ENCODE peak calls at places on chromosome 5, in five cellular contexts. F is natural killer cell, X is H9, I is GM10248, C is A673. T is an unnamed sample.

GRCh38 chr5:73770601-73771025 is 144.6 kb downstream of the ARHGEF28 start:
- DNase-seq in C (no peak), F (no peak), X (no peak), I (no peak), T (no peak)

GRCh38 chr5:136200761-136201160 is 7.8 kb upstream of the SMIM32 start:
- DNase-seq in C (no peak), I (no peak), F (no peak), X (no peak), T (no peak)

GRCh38 chr5:118554991-118555390 is 433.4 kb downstream of the DTWD2 start:
- DNase-seq in F (no peak), I (no peak), X (no peak), C (no peak), T (no peak)

GRCh38 chr5:164013077-164013670 is 507.8 kb downstream of the MAT2B start:
- DNase-seq in F (peak), I (peak), X (peak), C (peak), T (peak)

GRCh38 chr5:74042559-74043357 is 416.8 kb downstream of the ARHGEF28 start:
- DNase-seq in I (no peak), C (no peak), X (no peak), F (no peak), T (no peak)

GRCh38 chr5:59999056-59999455 is 105.5 kb upstream of the PDE4D start:
- DNase-seq in X (no peak), I (no peak), C (no peak), F (no peak), T (no peak)

GRCh38 chr5:159324097-159324760 is 6.1 kb downstream of the IL12B start:
- DNase-seq in C (no peak), I (no peak), F (no peak), X (no peak), T (no peak)

GRCh38 chr5:112636288-112636731 is 101.4 kb upstream of the APC start:
- DNase-seq in X (no peak), F (no peak), I (no peak), C (no peak), T (no peak)

GRCh38 chr5:139022528-139022927 is 147.4 kb upstream of the LRRTM2 start:
- DNase-seq in F (no peak), C (no peak), I (no peak), X (no peak), T (no peak)

GRCh38 chr5:14380712-14381111 is 200.9 kb upstream of the OTULINL start:
- DNase-seq in X (no peak), F (no peak), C (no peak), I (no peak), T (no peak)

GRCh38 chr5:170606939-170607338 is 103.1 kb downstream of the KCNIP1 start:
- DNase-seq in F (no peak), X (no peak), C (peak), I (no peak), T (no peak)

GRCh38 chr5:170601608-170602007 is 97.8 kb downstream of the KCNIP1 start:
- DNase-seq in F (no peak), C (no peak), I (no peak), X (no peak), T (no peak)

GRCh38 chr5:170603101-170603500 is 99.3 kb downstream of the KCNIP1 start:
- DNase-seq in C (no peak), I (no peak), F (no peak), X (no peak), T (no peak)

GRCh38 chr5:170597876-170598275 is 94.1 kb downstream of the KCNIP1 start:
- DNase-seq in I (no peak), C (no peak), X (no peak), F (no peak), T (no peak)

GRCh38 chr5:170603578-170604565 is 100.1 kb downstream of the KCNIP1 start:
- DNase-seq in F (no peak), C (peak), I (peak), X (peak), T (no peak)
- TF ChIP-seq CTCF in F (no peak), C (peak), I (peak), X (peak), T (peak)

GRCh38 chr5:53971566-53971965 is 338.8 kb downstream of the ARL15 start:
- DNase-seq in I (no peak), C (no peak), F (no peak), X (no peak), T (no peak)

GRCh38 chr5:53971096-53971495 is 339.3 kb downstream of the ARL15 start:
- DNase-seq in C (no peak), X (no peak), F (no peak), I (no peak), T (no peak)

GRCh38 chr5:53969331-53969730 is 341.0 kb downstream of the ARL15 start:
- DNase-seq in X (no peak), I (no peak), F (no peak), C (no peak), T (no peak)

GRCh38 chr5:53972314-53972713 is 338.1 kb downstream of the ARL15 start:
- DNase-seq in F (no peak), I (no peak), C (no peak), X (no peak), T (no peak)

GRCh38 chr5:53970510-53970909 is 339.9 kb downstream of the ARL15 start:
- DNase-seq in I (no peak), C (no peak), F (no peak), X (no peak), T (no peak)
- TF ChIP-seq CTCF in I (no peak), C (no peak), F (no peak), X (no peak), T (no peak)

GRCh38 chr5:150473673-150474358 is 24.3 kb upstream of the RPS14 start:
- DNase-seq in I (no peak), X (peak), C (no peak), F (no peak), T (no peak)
- TF ChIP-seq CTCF in I (no peak), X (no peak), C (no peak), F (no peak), T (no peak)

DNA sequence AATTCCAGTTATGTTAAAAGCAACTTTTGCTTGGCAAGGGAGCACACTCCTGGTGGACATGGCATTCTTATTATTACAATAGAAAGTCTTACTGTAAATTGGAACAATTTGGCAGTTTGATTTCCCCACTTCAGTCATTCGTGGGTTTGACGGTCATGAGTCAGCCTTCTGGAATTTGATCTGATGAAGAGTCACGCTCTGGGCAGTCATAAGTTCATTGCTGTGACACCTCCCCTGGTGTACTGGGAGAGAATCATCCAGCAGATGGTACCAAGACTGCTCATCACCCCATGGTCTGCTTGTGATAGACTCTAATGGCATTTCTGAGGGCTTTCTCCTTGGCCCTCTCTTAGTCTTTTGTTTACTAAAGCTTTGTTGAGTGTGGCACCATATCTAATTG is 53.8 kb downstream of the GLRA1 start:
- DNase-seq in F (no peak), C (peak), I (no peak), X (no peak), T (no peak)
- TF ChIP-seq CTCF in F (no peak), C (no peak), I (no peak), X (no peak), T (no peak)

DNA sequence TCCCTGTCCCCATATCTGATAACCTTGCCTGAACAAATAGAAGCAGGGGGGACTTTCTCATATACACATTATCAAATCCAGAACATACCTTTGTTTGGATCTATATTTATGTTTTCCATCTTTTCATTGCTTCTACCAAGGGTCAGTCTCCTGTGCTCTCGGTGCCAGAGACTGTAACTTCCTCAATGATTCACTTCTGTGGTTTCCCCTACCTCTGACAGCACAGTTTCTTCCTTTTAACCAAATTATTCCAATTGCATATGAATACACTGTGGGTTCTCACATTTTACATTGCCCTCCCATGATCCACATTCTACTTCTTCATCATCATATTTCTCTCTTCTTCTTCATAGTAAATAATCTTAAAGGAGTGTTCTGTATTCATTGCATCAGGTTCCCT is 32.2 kb downstream of the NMUR2 start:
- DNase-seq in X (no peak), C (no peak), F (no peak), I (no peak), T (no peak)
- TF ChIP-seq CTCF in X (no peak), C (no peak), F (no peak), I (no peak), T (no peak)

GRCh38 chr5:178069909-178070308 is 43.4 kb upstream of the N4BP3 start:
- DNase-seq in F (no peak), C (peak), I (no peak), X (peak), T (no peak)
- TF ChIP-seq CTCF in F (no peak), C (peak), I (peak), X (peak), T (peak)

DNA sequence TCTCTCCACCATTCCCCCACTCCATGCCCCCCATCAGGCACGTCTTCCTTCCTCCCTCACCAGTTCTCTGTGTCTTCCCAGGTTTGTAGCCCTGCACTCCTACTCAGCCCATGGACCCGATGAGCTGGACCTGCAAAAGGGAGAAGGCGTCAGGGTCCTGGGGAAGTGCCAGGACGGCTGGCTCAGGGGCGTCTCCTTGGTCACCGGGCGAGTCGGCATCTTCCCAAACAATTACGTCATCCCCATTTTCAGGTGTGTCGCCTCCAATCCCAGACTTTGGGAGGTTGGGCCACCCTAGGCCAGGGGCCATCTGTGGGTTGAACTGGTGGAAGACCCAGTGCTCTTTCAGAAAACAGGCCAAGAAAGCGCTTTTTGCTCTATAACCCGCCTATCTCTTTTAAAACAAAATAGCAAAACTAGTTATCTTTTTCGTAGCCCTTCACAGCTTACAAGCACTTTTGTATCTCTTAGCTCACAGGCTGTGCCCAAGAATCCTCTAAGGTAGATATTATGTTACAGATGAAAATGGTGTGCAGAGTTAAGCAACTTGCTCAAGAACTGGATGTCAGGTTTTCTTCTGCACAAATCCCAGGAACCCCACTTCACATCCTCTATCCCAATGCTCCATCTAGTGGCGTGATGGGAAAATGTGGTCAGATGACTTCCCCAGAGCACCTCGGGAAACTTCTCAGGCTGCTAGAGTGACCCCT is 56.2 kb downstream of the PLAC8L1 start:
- DNase-seq in F (no peak), I (peak), C (peak), X (peak), T (no peak)
- TF ChIP-seq CTCF in F (no peak), I (peak), C (peak), X (peak), T (peak)

GRCh38 chr5:98839469-98840383 is 66.3 kb downstream of the RGMB start:
- DNase-seq in I (no peak), C (peak), X (peak), F (no peak), T (no peak)
- TF ChIP-seq CTCF in I (peak), C (peak), X (peak), F (peak), T (peak)

T was measured in CD14-positive monocyte.